ENCODE peak calls at places on chromosome 7, in five cellular contexts. D, M, K, F and S are unnamed samples.

GRCh38 chr7:109752068-109752467 is 1182.4 kb downstream of the DNAJB9 start:
- DNase-seq in D (no peak), M (no peak), K (no peak), F (no peak), S (no peak)

GRCh38 chr7:134209322-134210015 is 82.3 kb downstream of the LRGUK start:
- DNase-seq in D (no peak), M (no peak), K (no peak), F (no peak), S (no peak)

GRCh38 chr7:130273081-130273699 is 6.5 kb downstream of the CPA2 start:
- DNase-seq in D (peak; percentile 57), M (peak; percentile 23), K (no peak), F (no peak), S (no peak)

GRCh38 chr7:150978136-150978789 is at the start of gene KCNH2:
- DNase-seq in D (no peak), M (no peak), K (no peak), F (peak; percentile 39), S (no peak)

GRCh38 chr7:109020251-109020650 is 450.6 kb downstream of the DNAJB9 start:
- DNase-seq in D (no peak), M (no peak), K (no peak), F (no peak), S (no peak)

GRCh38 chr7:36201122-36201723 is 48.2 kb downstream of the EEPD1 start:
- DNase-seq in D (no peak), M (no peak), K (no peak), F (no peak), S (no peak)

GRCh38 chr7:55527314-55527713 is 45.0 kb downstream of the VOPP1 start:
- DNase-seq in D (no peak), M (no peak), K (no peak), F (no peak), S (no peak)

GRCh38 chr7:77242535-77242934 is 42.9 kb upstream of the FGL2 start:
- DNase-seq in D (no peak), M (no peak), K (no peak), F (no peak), S (no peak)

GRCh38 chr7:33452805-33453502 is 323.6 kb downstream of the BBS9 start:
- DNase-seq in D (no peak), M (no peak), K (no peak), F (no peak), S (no peak)

GRCh38 chr7:132373041-132373440 is 203.2 kb downstream of the PLXNA4 start:
- DNase-seq in D (no peak), M (no peak), K (no peak), F (no peak), S (no peak)

GRCh38 chr7:50304158-50304910 is at the start of gene IKZF1:
- DNase-seq in D (peak; percentile 27), M (peak; percentile 58), K (no peak), F (peak; percentile 66), S (peak; percentile 67)

GRCh38 chr7:91013078-91013477 is 251.2 kb upstream of the FZD1 start:
- DNase-seq in D (no peak), M (no peak), K (no peak), F (no peak), S (no peak)

GRCh38 chr7:43781726-43782607 is 23.5 kb downstream of the BLVRA start:
- DNase-seq in D (no peak), M (peak; percentile 20), K (no peak), F (no peak), S (peak; percentile 23)

GRCh38 chr7:41107330-41107937 is 595.5 kb downstream of the INHBA start:
- DNase-seq in D (no peak), M (no peak), K (no peak), F (no peak), S (no peak)

GRCh38 chr7:16404631-16405030 is 16.7 kb downstream of the CRPPA start:
- DNase-seq in D (no peak), M (no peak), K (no peak), F (no peak), S (no peak)

GRCh38 chr7:831596-832291 is 532 bp upstream of the SUN1 start:
- DNase-seq in D (peak; percentile 55), M (no peak), K (peak; percentile 87), F (no peak), S (no peak)

GRCh38 chr7:114302858-114303257 is 111.8 kb upstream of the FOXP2 start:
- DNase-seq in D (no peak), M (no peak), K (no peak), F (no peak), S (no peak)

GRCh38 chr7:55128693-55129394 is 110.0 kb downstream of the EGFR start:
- DNase-seq in D (no peak), M (no peak), K (peak; percentile 86), F (no peak), S (no peak)

GRCh38 chr7:7720750-7721621 is 2.6 kb upstream of the RPA3 start:
- DNase-seq in D (no peak), M (no peak), K (no peak), F (no peak), S (no peak)

GRCh38 chr7:39644170-39644569 is 20.8 kb downstream of the RALA start:
- DNase-seq in D (no peak), M (no peak), K (no peak), F (no peak), S (no peak)

GRCh38 chr7:490461-491291 is 29.0 kb downstream of the PDGFA start:
- DNase-seq in D (peak; percentile 10), M (no peak), K (no peak), F (no peak), S (peak; percentile 34)

GRCh38 chr7:22083711-22084289 is 138.1 kb upstream of the CDCA7L start:
- DNase-seq in D (peak; percentile 25), M (no peak), K (no peak), F (no peak), S (peak; percentile 18)

GRCh38 chr7:71868797-71869196 is 543.3 kb downstream of the CALN1 start:
- DNase-seq in D (no peak), M (no peak), K (peak; percentile 14), F (no peak), S (no peak)

GRCh38 chr7:152313879-152314604 is 121.8 kb downstream of the KMT2C start:
- DNase-seq in D (peak; percentile 66), M (no peak), K (peak; percentile 42), F (peak; percentile 28), S (peak; percentile 47)

GRCh38 chr7:123682690-123683089 is 27.0 kb downstream of the LMOD2 start:
- DNase-seq in D (no peak), M (peak; percentile 36), K (peak; percentile 68), F (peak; percentile 29), S (no peak)

GRCh38 chr7:43584200-43584586 is 1.3 kb downstream of the STK17A start:
- DNase-seq in D (peak; percentile 55), M (peak; percentile 34), K (peak; percentile 26), F (no peak), S (no peak)

GRCh38 chr7:88289505-88290129 is 17.1 kb downstream of the STEAP4 start:
- DNase-seq in D (no peak), M (no peak), K (no peak), F (no peak), S (no peak)

GRCh38 chr7:18165176-18165575 is 137.5 kb upstream of the PRPS1L1 start:
- DNase-seq in D (no peak), M (no peak), K (no peak), F (no peak), S (no peak)

GRCh38 chr7:77933394-77933793 is 134.8 kb downstream of the PHTF2 start:
- DNase-seq in D (no peak), M (no peak), K (peak; percentile 59), F (no peak), S (no peak)

GRCh38 chr7:8035190-8035589 is 66.6 kb downstream of the GLCCI1 start:
- DNase-seq in D (no peak), M (no peak), K (no peak), F (no peak), S (no peak)

GRCh38 chr7:108000875-108001758 is 1.8 kb downstream of the LAMB1 start:
- DNase-seq in D (peak; percentile 51), M (peak; percentile 80), K (peak; percentile 56), F (no peak), S (peak; percentile 77)

GRCh38 chr7:45026984-45027773 is 27.2 kb downstream of the CCM2 start:
- DNase-seq in D (no peak), M (no peak), K (no peak), F (peak; percentile 71), S (peak; percentile 11)

GRCh38 chr7:45027774-45028114 is 27.7 kb downstream of the CCM2 start:
- DNase-seq in D (no peak), M (no peak), K (no peak), F (no peak), S (no peak)

GRCh38 chr7:45024126-45024744 is 24.2 kb downstream of the CCM2 start:
- DNase-seq in D (no peak), M (no peak), K (no peak), F (no peak), S (no peak)

GRCh38 chr7:45028138-45028919 is 28.3 kb downstream of the CCM2 start:
- DNase-seq in D (no peak), M (no peak), K (no peak), F (peak; percentile 17), S (no peak)

DNA sequence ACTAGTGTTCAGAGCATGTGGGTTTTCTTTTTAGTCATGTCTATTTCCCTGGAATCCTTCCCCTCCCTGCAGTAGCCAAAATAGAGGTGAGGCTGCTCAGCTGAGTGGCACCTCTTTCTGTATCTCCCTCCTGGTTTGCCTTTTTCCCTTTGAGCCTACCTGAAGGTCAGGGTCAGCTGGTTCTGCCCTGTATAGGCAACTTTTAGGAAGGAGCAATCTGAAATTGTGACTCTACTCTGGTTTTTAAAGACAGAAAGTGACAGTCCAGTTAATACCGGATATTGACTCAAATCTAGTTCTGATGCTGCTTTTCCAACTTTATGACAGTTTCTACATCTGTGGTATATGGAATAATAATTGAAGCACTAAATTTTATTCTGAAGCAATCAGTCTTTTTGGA is 26.0 kb downstream of the CCM2 start:
- DNase-seq in D (no peak), M (no peak), K (no peak), F (no peak), S (no peak)
- H3K4me1 ChIP-seq in D (no peaks in the 10 kb centered on the region), M (no peaks in the 10 kb centered on the region), K (peaks cover 18% of the 10 kb centered on the region), F (peaks cover 62% of the 10 kb centered on the region), S (no peaks in the 10 kb centered on the region)

DNA sequence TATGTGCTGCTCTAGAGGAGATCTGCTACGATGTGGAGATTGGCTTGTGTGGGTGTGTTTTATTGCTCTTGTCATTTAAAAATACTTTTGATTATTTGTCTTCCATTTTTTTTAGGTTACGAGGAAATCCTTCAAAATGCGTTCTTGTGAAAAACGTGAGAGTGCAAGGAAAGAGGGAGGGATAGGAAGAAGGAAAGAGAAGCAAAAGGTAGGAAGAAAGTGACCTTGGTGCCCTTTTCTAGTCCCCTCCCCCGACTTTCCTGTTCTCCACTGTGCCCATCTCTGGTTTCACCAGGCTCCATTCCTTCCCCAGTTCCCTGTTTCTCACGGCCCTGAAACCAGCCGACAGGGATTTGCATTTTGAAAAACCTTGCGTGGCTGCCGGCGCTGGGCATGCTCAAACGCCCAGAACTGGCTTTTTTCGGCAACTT is 511 bp upstream of the GNAI1 start:
- DNase-seq in D (no peak), M (no peak), K (no peak), F (no peak), S (no peak)
- H3K4me3 ChIP-seq in D (peak overlapping the region; percentile 21), M (peak overlapping the region; percentile 83), K (peak overlapping the region; percentile 86), F (no peak overlapping the region), S (peak overlapping the region; percentile 84)

GRCh38 chr7:26857534-26858228 is 6.7 kb downstream of the SKAP2 start:
- DNase-seq in D (peak; percentile 12), M (peak; percentile 68), K (no peak), F (no peak), S (peak; percentile 59)
- H3K4me1 ChIP-seq in D (no peaks in the 10 kb centered on the region), M (no peaks in the 10 kb centered on the region), K (no peaks in the 10 kb centered on the region), F (no peaks in the 10 kb centered on the region), S (peaks cover 15% of the 10 kb centered on the region)

GRCh38 chr7:64888901-64889685 is 14.0 kb upstream of the ZNF273 start:
- DNase-seq in D (peak; percentile 55), M (peak; percentile 60), K (no peak), F (peak; percentile 13), S (peak; percentile 57)
- H3K4me3 ChIP-seq in D (peak overlapping the region; percentile 32), M (peak overlapping the region; percentile 63), K (no peak overlapping the region), F (peak overlapping the region; percentile 65), S (no peak overlapping the region)